ENCODE peak calls at places on chromosomes 11 and 22, in four cellular contexts. H, F, D and T are unnamed samples.

GRCh38 chr11:6862961-6863360 is at the start of gene OR10A2:
- DNase-seq in H (no peak), F (no peak), D (no peak), T (no peak)

GRCh38 chr11:75386912-75387311 is 12.4 kb upstream of the RPS3 start:
- DNase-seq in H (no peak), F (no peak), D (no peak), T (no peak)

GRCh38 chr11:76744186-76745058 is 38.7 kb upstream of the TSKU start:
- DNase-seq in H (no peak), F (no peak), D (no peak), T (no peak)

GRCh38 chr22:30637701-30638114 is 2.1 kb downstream of the SLC35E4 start:
- DNase-seq in H (no peak), F (no peak), D (no peak), T (no peak)

GRCh38 chr22:27952091-27952490 is 33.0 kb upstream of the PITPNB start:
- DNase-seq in H (no peak), F (peak), D (no peak), T (no peak)

GRCh38 chr11:67022961-67023956 is at the start of gene SYT12:
- DNase-seq in H (no peak), F (no peak), D (no peak), T (peak)

GRCh38 chr11:30631148-30631547 is 45.0 kb upstream of the MPPED2 start:
- DNase-seq in H (no peak), F (no peak), D (no peak), T (no peak)

GRCh38 chr11:104897891-104898684 is at the start of gene CASP12:
- DNase-seq in H (no peak), F (no peak), D (no peak), T (no peak)

GRCh38 chr22:41425704-41426365 is 20.8 kb downstream of the TOB2 start:
- DNase-seq in H (no peak), F (no peak), D (no peak), T (no peak)

GRCh38 chr11:72225411-72225951 is 914 bp downstream of the INPPL1 start:
- DNase-seq in H (no peak), F (no peak), D (no peak), T (no peak)

GRCh38 chr11:62404918-62405317 is 13.9 kb upstream of the SCGB1A1 start:
- DNase-seq in H (no peak), F (no peak), D (no peak), T (no peak)

GRCh38 chr11:31810779-31811647 is at the start of gene PAX6:
- DNase-seq in H (peak), F (peak), D (peak), T (no peak)

GRCh38 chr11:2450321-2451041 is 5.7 kb downstream of the KCNQ1 start:
- DNase-seq in H (no peak), F (no peak), D (no peak), T (no peak)
- TF ChIP-seq SPI1 in H (no peak), F (no peak), D (no peak), T (no peak)

GRCh38 chr11:1705121-1706052 is 8.4 kb downstream of the KRTAP5-6 start:
- DNase-seq in H (no peak), F (no peak), D (no peak), T (no peak)

GRCh38 chr11:1701041-1701807 is 4.2 kb downstream of the KRTAP5-6 start:
- DNase-seq in H (no peak), F (no peak), D (no peak), T (no peak)

GRCh38 chr11:1699771-1700170 is 2.8 kb downstream of the KRTAP5-6 start:
- DNase-seq in H (no peak), F (no peak), D (no peak), T (no peak)

GRCh38 chr11:1702506-1702905 is 5.5 kb downstream of the KRTAP5-6 start:
- DNase-seq in H (no peak), F (no peak), D (no peak), T (no peak)

DNA sequence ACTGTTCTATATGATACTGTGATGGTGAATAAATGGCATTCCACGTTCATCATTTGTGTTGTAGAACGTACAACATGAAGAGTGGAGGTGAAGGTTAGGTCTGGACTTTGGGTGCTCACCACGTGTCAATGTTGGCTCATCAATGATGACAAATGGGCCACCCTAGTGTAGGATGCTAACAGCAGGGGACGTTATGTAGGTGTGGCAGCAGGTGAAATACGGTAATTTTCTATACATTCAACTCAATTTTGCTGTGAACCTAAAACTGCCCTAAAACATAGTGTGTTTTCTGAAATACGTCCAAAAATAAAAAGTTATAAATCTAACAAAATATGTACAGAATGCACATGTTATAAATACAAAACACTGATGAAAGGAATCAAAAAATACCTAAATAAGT is 6.2 kb downstream of the KRTAP5-6 start:
- DNase-seq in H (no peak), F (no peak), D (no peak), T (no peak)
- TF ChIP-seq SPI1 in H (no peak), F (no peak), D (no peak), T (no peak)

GRCh38 chr22:19869497-19870152 is 15.0 kb upstream of the GNB1L start:
- DNase-seq in H (no peak), F (no peak), D (no peak), T (no peak)
- TF ChIP-seq SPI1 in H (no peak), F (no peak), D (no peak), T (no peak)

GRCh38 chr11:117023178-117023577 is 75.0 kb downstream of the SIK3 start:
- DNase-seq in H (no peak), F (no peak), D (no peak), T (no peak)

GRCh38 chr11:117019871-117020270 is 78.4 kb downstream of the SIK3 start:
- DNase-seq in H (no peak), F (no peak), D (no peak), T (no peak)

GRCh38 chr11:117020873-117021564 is 77.2 kb downstream of the SIK3 start:
- DNase-seq in H (no peak), F (no peak), D (no peak), T (no peak)

GRCh38 chr11:117020287-117020686 is 77.9 kb downstream of the SIK3 start:
- DNase-seq in H (no peak), F (no peak), D (peak), T (no peak)

DNA sequence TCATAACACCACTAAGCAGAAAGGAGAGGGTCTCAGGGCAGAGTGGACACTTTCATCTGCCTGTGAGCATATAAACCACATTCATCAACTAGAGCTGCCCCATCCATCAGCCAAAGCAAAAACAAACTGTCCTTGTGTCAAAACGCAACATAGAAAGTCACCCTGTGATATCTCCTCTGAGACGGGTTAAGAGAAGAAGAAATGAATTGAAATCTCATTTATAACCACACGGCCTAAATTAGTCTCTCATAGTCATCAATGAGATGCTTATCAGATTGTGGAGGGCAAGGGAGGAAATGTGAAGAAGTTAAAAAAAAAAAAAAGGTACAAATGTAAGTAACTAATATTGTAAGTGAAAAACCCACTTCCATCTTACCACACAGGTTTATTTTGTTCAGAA is 75.7 kb downstream of the SIK3 start:
- DNase-seq in H (no peak), F (no peak), D (peak), T (no peak)
- TF ChIP-seq SPI1 in H (no peak), F (no peak), D (no peak), T (no peak)

GRCh38 chr11:122595246-122595645 is 60.3 kb upstream of the UBASH3B start:
- DNase-seq in H (no peak), F (no peak), D (no peak), T (no peak)
- TF ChIP-seq SPI1 in H (no peak), F (no peak), D (no peak), T (no peak)

DNA sequence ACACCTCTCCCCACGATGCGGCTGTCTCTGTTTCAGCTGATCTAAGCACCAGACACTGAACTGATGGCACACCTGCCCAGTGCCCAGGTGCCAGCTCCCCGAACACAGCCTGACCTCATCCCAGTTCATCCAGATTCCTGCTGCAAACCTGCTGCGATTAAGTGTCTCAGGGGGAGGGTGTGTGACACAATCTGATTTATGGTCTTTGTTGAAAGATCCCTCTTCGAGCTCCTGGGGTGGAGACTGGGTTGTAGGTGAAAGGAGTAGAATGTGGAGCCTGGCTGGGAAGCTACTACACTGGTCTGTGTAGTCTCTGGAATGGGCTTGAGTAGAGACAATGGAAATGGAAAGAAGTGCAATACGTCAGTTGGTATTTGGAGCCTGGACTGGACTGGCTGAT is 390.3 kb downstream of the SHANK2 start:
- DNase-seq in H (no peak), F (no peak), D (no peak), T (no peak)
- TF ChIP-seq SPI1 in H (no peak), F (no peak), D (no peak), T (no peak)

GRCh38 chr11:106950067-106950491 is 68.2 kb downstream of the GUCY1A2 start:
- DNase-seq in H (no peak), F (no peak), D (no peak), T (no peak)
- TF ChIP-seq SPI1 in H (no peak), F (no peak), D (no peak), T (no peak)

GRCh38 chr11:28464252-28464867 is 356.2 kb downstream of the METTL15 start:
- DNase-seq in H (no peak), F (no peak), D (no peak), T (no peak)
- TF ChIP-seq SPI1 in H (no peak), F (no peak), D (peak), T (no peak)